ENCODE peak calls at places on chromosome X, in ten cellular contexts. G is neural crest cell; I is MG63; X is ELR; V is spleen; N is hepatocyte; Q is activated T-helper 1 cell treated with Interleukin-2 at 50 U/mL for 16 hours; P is A549; Z is activated gamma-delta T cell treated with Interleukin-2 at 50 U/mL for 16 hours; E is CD8-positive, alpha-beta memory T cell. D is an unnamed sample.

GRCh38 chrX:154541896-154542722 is 4.5 kb downstream of the G6PD start:
- DNase-seq in G (no peak), I (peak), X (peak), V (peak), N (peak), Q (no peak), P (peak), Z (peak), E (no peak), D (peak)

GRCh38 chrX:142616636-142617035 is 409.1 kb upstream of the SPANXN4 start:
- DNase-seq in G (no peak), I (no peak), X (no peak), V (no peak), N (no peak), Q (no peak), P (no peak), Z (no peak), E (no peak), D (no peak)

GRCh38 chrX:118508690-118509089 is 13.1 kb downstream of the DOCK11 start:
- DNase-seq in G (no peak), I (no peak), X (no peak), V (no peak), N (no peak), Q (no peak), P (no peak), Z (no peak), E (no peak), D (no peak)

GRCh38 chrX:47502591-47503222 is 19.7 kb upstream of the ZNF41 start:
- DNase-seq in G (no peak), I (no peak), X (peak), V (no peak), N (no peak), Q (no peak), P (no peak), Z (no peak), E (no peak), D (no peak)

GRCh38 chrX:39201305-39201990 is 400.2 kb downstream of the MID1IP1 start:
- DNase-seq in G (no peak), I (no peak), X (no peak), V (no peak), N (no peak), Q (no peak), P (no peak), Z (no peak), E (no peak), D (no peak)

GRCh38 chrX:19678941-19679340 is 163.6 kb upstream of the MAP3K15 start:
- DNase-seq in G (no peak), I (no peak), X (peak), V (no peak), N (no peak), Q (no peak), P (no peak), Z (peak), E (peak), D (no peak)

GRCh38 chrX:22063284-22063683 is 31.2 kb downstream of the PHEX start:
- DNase-seq in G (peak), I (no peak), X (no peak), V (no peak), N (no peak), Q (no peak), P (no peak), Z (no peak), E (no peak), D (no peak)

GRCh38 chrX:107571296-107571998 is 56.9 kb upstream of the PRPS1 start:
- DNase-seq in G (no peak), I (peak), X (peak), V (no peak), N (peak), Q (no peak), P (peak), Z (no peak), E (no peak), D (peak)

GRCh38 chrX:150338615-150339014 is 24.5 kb upstream of the MAMLD1 start:
- DNase-seq in G (no peak), I (no peak), X (no peak), V (no peak), N (no peak), Q (no peak), P (no peak), Z (no peak), E (no peak), D (no peak)

GRCh38 chrX:50183891-50184290 is 16.9 kb downstream of the AKAP4 start:
- DNase-seq in G (no peak), I (no peak), X (no peak), V (no peak), N (no peak), Q (no peak), P (no peak), Z (no peak), E (no peak), D (no peak)

GRCh38 chrX:28651186-28651585 is 63.9 kb downstream of the IL1RAPL1 start:
- DNase-seq in G (no peak), I (no peak), X (no peak), V (no peak), N (no peak), Q (no peak), P (no peak), Z (no peak), E (no peak), D (no peak)

GRCh38 chrX:4570141-4570540 is 856.7 kb upstream of the PRKX start:
- DNase-seq in G (no peak), I (peak), X (no peak), V (no peak), N (peak), Q (no peak), P (no peak), Z (no peak), E (no peak), D (peak)

GRCh38 chrX:148024425-148025148 is 43.5 kb downstream of the FMR1NB start:
- DNase-seq in G (no peak), I (no peak), X (no peak), V (no peak), N (no peak), Q (no peak), P (no peak), Z (no peak), E (no peak), D (no peak)

GRCh38 chrX:105822138-105823091 is at the start of gene NRK:
- DNase-seq in G (no peak), I (no peak), X (no peak), V (peak), N (peak), Q (no peak), P (no peak), Z (no peak), E (no peak), D (no peak)

GRCh38 chrX:106780664-106781377 is 21.7 kb upstream of the TBC1D8B start:
- DNase-seq in G (no peak), I (no peak), X (no peak), V (no peak), N (peak), Q (no peak), P (peak), Z (no peak), E (no peak), D (no peak)

GRCh38 chrX:70432936-70433847 is 10.1 kb downstream of the GDPD2 start:
- DNase-seq in G (no peak), I (no peak), X (no peak), V (no peak), N (no peak), Q (no peak), P (no peak), Z (no peak), E (no peak), D (no peak)

GRCh38 chrX:150767045-150767395 is 73.8 kb downstream of the MTMR1 start:
- DNase-seq in G (no peak), I (no peak), X (no peak), V (no peak), N (no peak), Q (no peak), P (no peak), Z (no peak), E (no peak), D (no peak)

GRCh38 chrX:30965751-30966150 is 76.7 kb upstream of the TAB3 start:
- DNase-seq in G (no peak), I (no peak), X (no peak), V (no peak), N (no peak), Q (no peak), P (no peak), Z (no peak), E (no peak), D (no peak)

GRCh38 chrX:74835566-74835965 is 89.7 kb downstream of the NEXMIF start:
- DNase-seq in G (no peak), I (no peak), X (no peak), V (no peak), N (peak), Q (no peak), P (peak), Z (no peak), E (no peak), D (no peak)

GRCh38 chrX:136185409-136186022 is 38.2 kb downstream of the FHL1 start:
- DNase-seq in G (no peak), I (peak), X (peak), V (no peak), N (no peak), Q (no peak), P (peak), Z (no peak), E (no peak), D (peak)

GRCh38 chrX:102063445-102064074 is 61.9 kb upstream of the TCEAL2 start:
- DNase-seq in G (no peak), I (no peak), X (peak), V (no peak), N (no peak), Q (no peak), P (no peak), Z (no peak), E (no peak), D (no peak)

GRCh38 chrX:54043084-54043483 is 1.2 kb downstream of the PHF8 start:
- DNase-seq in G (no peak), I (no peak), X (peak), V (no peak), N (no peak), Q (no peak), P (no peak), Z (no peak), E (peak), D (no peak)

GRCh38 chrX:1389181-1389992 is 2.5 kb downstream of the SLC25A6 start:
- DNase-seq in G (no peak), I (no peak), X (no peak), V (peak), N (no peak), Q (no peak), P (no peak), Z (no peak), E (no peak), D (no peak)

GRCh38 chrX:115892787-115893671 is 277.5 kb upstream of the AGTR2 start:
- DNase-seq in G (no peak), I (no peak), X (peak), V (peak), N (no peak), Q (peak), P (no peak), Z (no peak), E (peak), D (peak)

GRCh38 chrX:47176101-47176740 is 17.4 kb upstream of the UBA1 start:
- DNase-seq in G (no peak), I (no peak), X (no peak), V (peak), N (no peak), Q (no peak), P (no peak), Z (no peak), E (no peak), D (no peak)

GRCh38 chrX:129360175-129360574 is 163.1 kb downstream of the SMARCA1 start:
- DNase-seq in G (peak), I (peak), X (peak), V (no peak), N (peak), Q (no peak), P (peak), Z (peak), E (peak), D (peak)

GRCh38 chrX:105050921-105051320 is 169.6 kb downstream of the TEX13A start:
- DNase-seq in G (no peak), I (no peak), X (no peak), V (no peak), N (no peak), Q (no peak), P (no peak), Z (no peak), E (no peak), D (no peak)

GRCh38 chrX:65685112-65685511 is 17.7 kb downstream of the MSN start:
- DNase-seq in G (no peak), I (no peak), X (no peak), V (no peak), N (no peak), Q (no peak), P (no peak), Z (no peak), E (no peak), D (no peak)

GRCh38 chrX:146396409-146396808 is 413.2 kb upstream of the CXorf51B start:
- DNase-seq in G (no peak), I (no peak), X (no peak), V (no peak), N (no peak), Q (no peak), P (no peak), Z (no peak), E (no peak), D (no peak)

GRCh38 chrX:15790766-15791380 is 589 bp downstream of the ZRSR2 start:
- DNase-seq in G (no peak), I (no peak), X (peak), V (no peak), N (peak), Q (no peak), P (peak), Z (no peak), E (no peak), D (peak)

GRCh38 chrX:54785901-54786300 is 12.2 kb downstream of the ITIH6 start:
- DNase-seq in G (no peak), I (no peak), X (peak), V (no peak), N (no peak), Q (no peak), P (peak), Z (no peak), E (no peak), D (no peak)

D was measured in RKO.